ENCODE peak calls at places on chromosomes 7 and 10, in eight cellular contexts. T is K562, K is SK-N-SH, Q is GM12878, X is transverse colon, C is H1, B is HepG2, A is sigmoid colon. S is an unnamed sample.

GRCh38 chr7:123468303-123468702 is 66.1 kb downstream of the IQUB start:
- DNase-seq in T (no peak), X (no peak), K (no peak), Q (no peak), A (no peak), C (no peak), B (no peak), S (no peak)

GRCh38 chr7:77680266-77680665 is 16.0 kb upstream of the RSBN1L start:
- DNase-seq in K (no peak), B (no peak), A (no peak), C (no peak), Q (no peak), X (no peak), T (no peak), S (no peak)

GRCh38 chr10:110006358-110007170 is 1.2 kb upstream of the ADD3 start:
- DNase-seq in A (peak), K (peak), T (peak), Q (no peak), C (no peak), B (peak), X (peak), S (peak)

GRCh38 chr7:90858546-90858945 is 262.4 kb downstream of the CDK14 start:
- DNase-seq in A (no peak), C (no peak), X (no peak), B (no peak), K (no peak), T (no peak), Q (peak), S (no peak)

GRCh38 chr7:107879400-107880035 is 11.5 kb upstream of the DLD start:
- DNase-seq in K (peak), T (peak), A (no peak), B (peak), Q (no peak), C (no peak), X (peak), S (peak)

GRCh38 chr7:106138776-106139175 is 26.7 kb upstream of the SYPL1 start:
- DNase-seq in Q (no peak), B (no peak), A (no peak), K (no peak), X (no peak), C (no peak), T (no peak), S (no peak)

GRCh38 chr10:92031580-92031979 is 108.0 kb downstream of the BTAF1 start:
- DNase-seq in Q (no peak), B (no peak), T (no peak), X (no peak), C (no peak), K (no peak), A (no peak), S (no peak)

GRCh38 chr10:42941790-42942189 is 135.1 kb upstream of the RET start:
- DNase-seq in Q (no peak), K (no peak), A (peak), X (no peak), T (no peak), B (no peak), C (peak), S (no peak)

GRCh38 chr7:16354573-16354972 is 66.8 kb downstream of the CRPPA start:
- DNase-seq in B (no peak), T (no peak), Q (no peak), K (no peak), C (no peak), X (no peak), A (no peak), S (no peak)

GRCh38 chr7:33903770-33904679 is 1.3 kb upstream of the BMPER start:
- DNase-seq in T (no peak), X (peak), C (peak), A (peak), B (peak), Q (no peak), K (peak), S (no peak)

GRCh38 chr10:69726850-69727249 is 74.9 kb upstream of the COL13A1 start:
- DNase-seq in T (no peak), B (no peak), Q (no peak), C (no peak), A (no peak), X (no peak), K (no peak), S (no peak)

GRCh38 chr10:92995509-92995908 is 65.1 kb upstream of the CYP26C1 start:
- DNase-seq in Q (no peak), X (no peak), C (no peak), K (no peak), A (no peak), B (no peak), T (no peak), S (no peak)

GRCh38 chr7:30493231-30493630 is 11.4 kb downstream of the GGCT start:
- DNase-seq in B (peak), Q (no peak), T (no peak), K (no peak), A (no peak), C (no peak), X (no peak), S (no peak)

GRCh38 chr7:70634610-70635068 is 497.3 kb upstream of the GALNT17 start:
- DNase-seq in X (no peak), B (no peak), T (peak), Q (no peak), A (no peak), K (no peak), C (no peak), S (no peak)

GRCh38 chr10:8088504-8088903 is 34.0 kb downstream of the GATA3 start:
- DNase-seq in K (no peak), C (no peak), X (no peak), T (no peak), B (no peak), Q (no peak), A (peak), S (no peak)

GRCh38 chr7:66921396-66921917 is 432 bp downstream of the TMEM248 start:
- DNase-seq in K (peak), Q (no peak), A (peak), B (no peak), T (peak), X (peak), C (peak), S (peak)

GRCh38 chr7:101558742-101559325 is 70.3 kb downstream of the MYL10 start:
- DNase-seq in X (no peak), T (peak), B (no peak), Q (no peak), A (peak), C (no peak), K (no peak), S (no peak)

GRCh38 chr10:61635946-61636345 is 26.8 kb upstream of the CABCOCO1 start:
- DNase-seq in T (no peak), X (no peak), A (no peak), Q (no peak), B (no peak), C (no peak), K (no peak), S (no peak)
- TF ChIP-seq EP300 in T (no peak), X (no peak), A (no peak), Q (no peak), B (no peak), C (no peak), K (no peak), S (no peak)

DNA sequence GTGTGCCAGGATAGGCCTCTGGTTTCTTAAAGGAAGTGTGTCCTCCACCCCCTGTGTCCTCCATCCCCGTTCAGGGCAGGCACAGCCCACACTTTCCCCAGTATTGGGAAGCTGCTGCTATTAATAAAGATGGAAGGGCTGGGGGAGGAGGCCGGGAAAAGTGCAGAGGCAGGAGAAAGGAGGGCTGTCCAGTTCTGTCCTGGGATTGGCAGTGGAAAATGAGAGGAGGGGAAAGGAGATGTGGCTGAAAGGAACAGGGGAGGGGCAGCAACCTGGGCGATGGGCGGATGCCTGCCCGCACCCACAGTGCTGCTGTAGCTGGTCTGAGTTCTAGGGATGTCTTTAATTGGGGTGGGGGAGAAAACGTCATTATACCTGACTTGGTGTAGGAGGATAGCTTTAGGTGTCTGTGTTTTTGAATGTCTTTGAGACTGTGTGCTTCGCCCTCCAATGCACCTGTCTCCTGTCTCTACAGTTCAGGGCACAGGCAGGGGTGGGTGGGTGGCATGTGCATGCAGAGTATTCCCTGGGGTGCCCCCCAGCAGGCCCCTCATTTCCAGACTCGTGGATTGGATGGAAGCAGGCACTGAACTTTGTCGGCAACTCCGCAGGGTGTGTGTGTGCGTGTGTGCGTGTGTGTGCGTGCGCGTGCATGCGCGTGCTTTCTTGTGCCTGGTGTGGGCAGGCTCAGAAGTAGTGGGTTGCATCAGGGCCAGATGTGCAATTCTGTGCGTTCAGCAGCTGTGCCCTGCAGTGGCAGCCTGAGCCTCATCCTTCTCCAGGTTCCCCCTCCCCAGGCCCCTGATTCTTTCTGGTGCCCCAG is 2.5 kb downstream of the TRIM8 start:
- DNase-seq in T (no peak), A (no peak), K (peak), Q (no peak), B (no peak), X (peak), C (no peak), S (peak)
- TF ChIP-seq POLR2AphosphoS5 in T (no peak), A (no peak), K (peak), Q (no peak), B (no peak), X (no peak), C (no peak), S (peak)

GRCh38 chr10:11367505-11367904 is 243.9 kb downstream of the USP6NL start:
- DNase-seq in T (no peak), B (no peak), K (no peak), Q (no peak), A (no peak), X (no peak), C (no peak), S (no peak)
- TF ChIP-seq CTCF in T (peak), B (no peak), K (no peak), Q (no peak), A (no peak), X (no peak), C (peak), S (no peak)

DNA sequence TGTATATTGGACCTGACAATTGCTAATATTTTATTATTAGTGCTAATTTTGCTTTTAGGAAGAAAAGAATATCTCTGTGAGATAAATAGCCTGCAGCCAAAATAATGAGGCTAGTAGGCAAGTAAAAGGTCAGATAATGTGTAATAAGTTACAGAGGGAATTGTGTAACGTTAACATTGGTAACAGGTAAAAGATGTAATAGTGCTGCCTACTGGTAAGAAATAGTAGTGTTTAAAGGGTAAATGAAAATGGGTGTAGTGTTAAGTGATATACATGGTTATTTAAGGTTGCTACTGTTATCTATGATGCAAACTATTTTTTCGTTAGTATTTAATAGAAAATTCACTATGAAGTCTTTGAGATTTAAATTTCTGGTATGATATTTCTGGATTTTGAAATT is 9.2 kb upstream of the FOXP2 start:
- DNase-seq in K (no peak), X (no peak), B (peak), Q (no peak), C (no peak), A (no peak), T (no peak), S (no peak)
- TF ChIP-seq EP300 in K (no peak), X (no peak), B (no peak), Q (no peak), C (no peak), A (no peak), T (no peak), S (no peak)

GRCh38 chr7:5423272-5423843 is at the start of gene TNRC18:
- DNase-seq in A (peak), T (no peak), C (peak), Q (no peak), X (peak), B (no peak), K (peak), S (peak)
- TF ChIP-seq POLR2AphosphoS5 in A (no peak), T (no peak), C (no peak), Q (no peak), X (no peak), B (no peak), K (peak), S (no peak)

GRCh38 chr10:44125879-44126675 is 258.8 kb downstream of the CXCL12 start:
- DNase-seq in T (no peak), Q (no peak), K (no peak), C (no peak), B (no peak), A (peak), X (no peak), S (no peak)
- TF ChIP-seq CTCF in T (no peak), Q (no peak), K (no peak), C (no peak), B (no peak), A (no peak), X (no peak), S (no peak)

DNA sequence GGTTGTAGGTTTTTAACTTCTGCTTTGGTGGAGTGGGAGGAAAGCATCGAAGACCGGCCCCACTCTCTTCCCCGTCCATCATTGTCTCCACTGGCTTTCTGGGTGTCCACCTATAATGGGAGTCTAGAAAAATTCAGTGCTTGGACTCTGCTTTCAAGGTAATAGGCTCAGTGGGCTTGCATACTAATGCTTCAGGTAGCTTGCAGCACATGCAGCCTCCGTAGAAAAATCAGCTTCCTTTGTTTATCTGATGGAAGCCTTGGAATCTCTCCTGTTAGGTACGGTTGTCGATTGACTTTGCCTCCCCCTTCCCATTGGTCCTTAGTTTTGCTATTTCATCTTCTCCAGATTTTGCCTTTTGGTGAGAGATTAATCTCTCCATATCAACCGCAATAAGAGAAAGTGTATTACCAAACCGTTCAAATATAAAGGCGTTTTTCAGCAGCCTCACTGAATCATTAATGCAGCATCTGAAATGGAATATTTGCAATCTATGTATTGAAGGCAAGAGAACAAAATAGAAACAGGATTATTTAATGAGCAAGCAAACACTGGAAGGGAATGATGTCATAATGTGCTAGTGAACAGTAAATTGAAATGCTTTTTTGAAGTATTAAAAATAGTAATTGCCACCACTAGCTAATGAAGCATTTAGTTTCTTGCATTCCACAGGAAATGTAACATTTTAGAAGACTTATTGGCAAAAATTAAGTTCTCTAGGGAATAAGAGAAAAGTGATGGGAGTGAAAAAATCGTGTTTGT is 944 bp downstream of the AVL9 start:
- DNase-seq in Q (no peak), K (peak), C (no peak), X (no peak), T (no peak), A (no peak), B (no peak), S (no peak)
- TF ChIP-seq EP300 in Q (no peak), K (no peak), C (no peak), X (no peak), T (no peak), A (no peak), B (no peak), S (no peak)

DNA sequence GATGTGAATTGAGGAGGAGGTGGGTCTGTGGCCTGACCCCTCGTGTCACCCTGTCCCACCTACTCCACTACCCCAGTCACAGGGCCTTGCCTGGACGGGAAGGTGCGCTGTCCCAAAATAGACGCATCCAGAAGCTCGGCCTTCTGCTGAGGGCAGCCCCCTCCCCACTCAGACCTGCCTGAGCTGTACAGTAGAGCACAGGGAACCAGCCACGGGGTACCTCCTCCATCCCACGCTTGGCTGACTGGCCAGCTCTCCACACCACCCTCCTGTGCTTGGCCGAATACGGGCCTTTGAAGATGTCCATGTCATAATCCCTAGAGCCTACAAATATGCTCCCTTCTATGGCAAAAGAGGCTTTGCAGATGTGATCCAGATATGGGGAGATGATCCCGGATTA is 88.3 kb downstream of the CHST15 start:
- DNase-seq in T (no peak), X (no peak), B (peak), K (peak), C (peak), A (peak), Q (no peak), S (peak)
- TF ChIP-seq POLR2AphosphoS5 in T (no peak), X (no peak), B (peak), K (no peak), C (no peak), A (no peak), Q (no peak), S (no peak)